ENCODE peak calls at places on chromosomes 3 and 15, in seven cellular contexts. K is PC-3, Y is tibial nerve, H is fibroblast of lung, O is lower lobe of right lung, W is uterus, X is psoas muscle. P is an unnamed sample. For H3K4me1, the result is how much of the 10 kb centered on the place peaks cover.

GRCh38 chr3:186932281-186933181 is 2.2 kb downstream of the ST6GAL1 start:
- DNase-seq in X (no peak), W (peak), H (no peak), K (no peak), Y (no peak), O (no peak), P (no peak)

GRCh38 chr3:179068779-179069530 is 2.7 kb downstream of the ZMAT3 start:
- DNase-seq in Y (no peak), O (no peak), X (no peak), K (peak), W (no peak), H (no peak), P (no peak)

GRCh38 chr3:172550347-172550943 is 27.2 kb upstream of the TNFSF10 start:
- DNase-seq in W (peak), K (peak), H (peak), Y (no peak), X (no peak), O (no peak), P (no peak)

GRCh38 chr3:145915787-145916186 is 245.2 kb downstream of the PLOD2 start:
- DNase-seq in Y (no peak), X (no peak), W (no peak), O (no peak), K (no peak), H (no peak), P (no peak)

GRCh38 chr3:172846706-172847105 is 96.2 kb downstream of the ECT2 start:
- DNase-seq in W (no peak), H (peak), X (no peak), K (peak), O (no peak), Y (no peak), P (no peak)

GRCh38 chr15:41989573-41990242 is 17.4 kb upstream of the EHD4 start:
- DNase-seq in W (peak), Y (peak), X (peak), O (peak), K (peak), H (peak), P (peak)

GRCh38 chr15:62391565-62392262 is 226.6 kb upstream of the C2CD4B start:
- DNase-seq in Y (no peak), H (peak), W (peak), K (peak), O (peak), X (peak), P (peak)

GRCh38 chr3:75768303-75769017 is 16.9 kb downstream of the ZNF717 start:
- DNase-seq in X (no peak), H (no peak), Y (no peak), K (no peak), O (no peak), W (no peak), P (no peak)

GRCh38 chr3:11819146-11819545 is 27.5 kb downstream of the TAMM41 start:
- DNase-seq in W (no peak), O (no peak), K (peak), X (no peak), Y (no peak), H (no peak), P (no peak)

GRCh38 chr15:100553468-100553867 is 24.7 kb upstream of the CERS3 start:
- DNase-seq in Y (no peak), O (no peak), X (no peak), K (no peak), W (no peak), H (no peak), P (no peak)

GRCh38 chr3:175704366-175705041 is 845.4 kb downstream of the NAALADL2 start:
- DNase-seq in X (no peak), W (no peak), K (no peak), O (no peak), H (peak), Y (no peak), P (peak)

GRCh38 chr15:89243046-89243690 is 611 bp upstream of the FANCI start:
- DNase-seq in Y (peak), H (no peak), W (peak), O (no peak), X (peak), K (no peak), P (no peak)

GRCh38 chr3:26712211-26713026 is 89.8 kb downstream of the LRRC3B start:
- DNase-seq in W (no peak), K (peak), O (no peak), H (peak), Y (no peak), X (no peak), P (peak)

GRCh38 chr3:80734483-80734882 is 966.7 kb upstream of the ROBO1 start:
- DNase-seq in O (no peak), X (no peak), W (no peak), Y (no peak), K (no peak), H (no peak), P (no peak)

GRCh38 chr15:76309561-76310330 is 1.5 kb downstream of the ETFA start:
- DNase-seq in Y (no peak), O (no peak), X (no peak), W (no peak), H (peak), K (peak), P (no peak)

GRCh38 chr3:175150812-175151411 is 291.8 kb downstream of the NAALADL2 start:
- DNase-seq in K (peak), O (no peak), W (no peak), H (peak), X (no peak), Y (no peak), P (peak)

GRCh38 chr15:100241572-100242479 is 99.9 kb downstream of the ADAMTS17 start:
- DNase-seq in H (peak), O (no peak), K (peak), X (no peak), Y (peak), W (no peak), P (no peak)

GRCh38 chr15:99485992-99486370 is 79.8 kb upstream of the MEF2A start:
- DNase-seq in Y (no peak), O (no peak), W (no peak), X (no peak), H (peak), K (no peak), P (no peak)

DNA sequence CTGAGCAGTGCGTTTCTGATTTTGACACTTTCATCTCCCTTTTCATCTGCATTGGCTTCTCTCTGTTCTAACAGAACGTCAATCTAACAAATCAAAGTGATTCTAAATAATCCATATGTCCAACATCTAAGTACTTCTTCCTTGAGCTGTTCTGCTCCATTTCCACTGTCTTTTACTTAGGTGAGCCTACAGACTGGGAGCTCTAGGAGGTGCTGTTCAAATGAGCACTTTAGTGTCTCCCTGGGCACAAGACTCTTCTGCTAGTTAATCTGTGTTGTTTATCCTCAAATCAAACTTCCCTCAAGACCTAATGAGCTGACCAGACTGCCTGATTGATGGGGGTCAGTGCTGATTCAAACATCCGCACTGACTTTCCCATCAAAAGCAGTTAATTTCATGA is 408.1 kb downstream of the WDR72 start:
- DNase-seq in Y (no peak), W (no peak), H (no peak), X (no peak), O (no peak), K (no peak), P (no peak)
- TF ChIP-seq CTCF in Y (no peak), W (no peak), H (no peak), X (no peak), O (no peak), K (no peak), P (no peak)

GRCh38 chr3:120196333-120196732 is 88.7 kb downstream of the GPR156 start:
- DNase-seq in H (no peak), Y (no peak), X (no peak), O (no peak), K (no peak), W (no peak), P (no peak)

GRCh38 chr3:120193554-120193953 is 91.5 kb downstream of the GPR156 start:
- DNase-seq in Y (no peak), O (no peak), W (no peak), X (no peak), K (no peak), H (no peak), P (no peak)

GRCh38 chr3:120192579-120192978 is 92.4 kb downstream of the GPR156 start:
- DNase-seq in O (no peak), H (no peak), Y (no peak), X (no peak), W (no peak), K (no peak), P (no peak)

GRCh38 chr3:120196812-120197211 is 88.2 kb downstream of the GPR156 start:
- DNase-seq in X (no peak), W (no peak), H (no peak), O (no peak), K (peak), Y (no peak), P (no peak)

DNA sequence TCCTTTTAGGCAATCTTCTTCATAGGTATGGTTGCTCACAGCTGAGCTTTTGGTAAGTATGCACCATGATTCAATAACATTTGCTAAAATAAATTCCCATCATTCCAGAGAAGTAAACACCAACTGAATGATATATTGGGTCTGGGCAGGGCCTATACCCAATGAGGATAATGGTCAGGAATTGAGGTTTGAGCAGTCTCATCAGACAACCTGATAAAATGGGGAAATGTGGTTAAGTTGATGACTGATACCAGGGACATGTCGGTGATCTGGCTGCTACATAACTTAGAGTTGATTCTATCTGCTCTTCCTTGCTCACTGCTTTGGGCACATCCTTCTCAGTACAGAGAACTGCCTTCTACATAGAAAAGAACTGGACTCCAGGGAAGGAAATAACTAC is 92.9 kb downstream of the GPR156 start:
- DNase-seq in K (no peak), Y (no peak), H (peak), X (no peak), W (no peak), O (no peak), P (no peak)
- H3K4me1 ChIP-seq in K (under half), Y (under half), H (under half), X (under half), W (under half), O (under half), P (under half)

DNA sequence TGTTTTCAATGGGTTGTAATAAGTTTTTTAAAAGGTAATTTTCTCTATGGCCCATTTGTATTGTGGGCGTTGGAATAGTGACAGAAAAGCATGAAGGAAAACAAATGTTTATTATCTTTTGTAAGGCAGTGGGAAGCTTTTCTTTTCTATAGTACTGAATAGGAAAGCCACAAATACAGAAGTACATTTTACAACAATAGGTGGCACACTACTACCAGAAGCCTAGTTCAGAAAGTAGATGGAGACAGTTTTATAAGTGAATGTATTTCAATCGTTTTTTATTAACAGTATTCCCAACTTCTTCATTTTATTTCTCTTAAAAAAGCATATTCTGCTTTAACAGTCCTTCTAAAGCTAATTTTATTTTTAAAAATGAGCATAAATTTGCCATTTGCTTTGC is 296.7 kb downstream of the PTPRG start:
- DNase-seq in H (peak), K (peak), W (no peak), Y (no peak), X (no peak), O (no peak), P (no peak)
- TF ChIP-seq CTCF in H (no peak), K (no peak), W (peak), Y (peak), X (peak), O (peak), P (peak)

GRCh38 chr15:63495780-63496179 is 8.6 kb upstream of the USP3 start:
- DNase-seq in H (no peak), W (no peak), Y (no peak), O (no peak), X (no peak), K (no peak), P (no peak)
- H3K4me1 ChIP-seq in H (under half), W (under half), Y (under half), O (half or more), X (under half), K (half or more), P (under half)

DNA sequence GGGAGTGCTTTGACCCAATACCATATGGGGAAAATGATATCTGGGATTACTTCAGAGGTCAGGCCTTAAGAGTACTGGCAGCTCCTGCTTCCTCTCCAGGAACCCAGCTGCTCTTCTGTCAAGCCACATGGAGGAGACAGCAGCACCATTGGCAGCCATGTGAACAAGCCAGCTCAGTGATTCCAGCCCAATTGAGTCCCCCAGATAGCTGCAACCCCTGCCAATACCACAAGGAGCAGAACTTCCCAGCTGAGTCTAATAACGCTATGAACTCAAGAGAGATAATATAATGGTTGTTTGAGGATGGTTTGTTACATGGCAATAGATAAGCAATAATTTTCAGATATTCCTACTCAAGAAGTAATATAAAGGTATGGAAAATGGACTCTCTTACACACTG is 126.8 kb upstream of the CPNE4 start:
- DNase-seq in H (no peak), O (no peak), K (no peak), Y (no peak), W (no peak), X (no peak), P (no peak)
- TF ChIP-seq CTCF in H (no peak), O (no peak), K (peak), Y (no peak), W (no peak), X (no peak), P (no peak)

DNA sequence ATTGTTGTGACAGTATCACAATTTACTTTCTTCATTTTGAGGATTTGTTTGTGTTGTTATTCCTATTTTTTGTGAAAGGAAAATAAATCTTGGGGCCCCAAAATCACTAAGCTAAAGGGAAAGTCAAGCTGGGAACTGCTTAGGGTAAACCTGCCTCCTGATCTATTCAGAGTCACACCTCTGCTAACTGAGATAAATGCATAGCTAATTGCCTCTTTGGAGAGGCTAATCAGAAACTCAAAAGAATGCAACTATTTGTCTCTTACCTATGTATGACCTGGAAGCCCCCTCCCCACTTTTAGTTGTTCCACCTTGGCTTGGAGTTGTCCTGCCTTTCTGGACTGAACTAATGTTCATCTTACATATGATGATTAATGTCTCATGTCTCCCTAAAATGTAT is 523.1 kb upstream of the GOLIM4 start:
- DNase-seq in K (peak), X (no peak), Y (no peak), O (no peak), W (no peak), H (no peak), P (no peak)
- H3K4me1 ChIP-seq in K (under half), X (under half), Y (under half), O (under half), W (under half), H (under half), P (under half)

GRCh38 chr3:47836986-47837385 is 34.0 kb downstream of the DHX30 start:
- DNase-seq in O (no peak), Y (no peak), W (no peak), H (no peak), K (no peak), X (no peak), P (no peak)
- TF ChIP-seq CTCF in O (no peak), Y (no peak), W (no peak), H (no peak), K (no peak), X (no peak), P (no peak)

GRCh38 chr3:134312072-134312872 is 61.6 kb upstream of the RYK start:
- DNase-seq in W (no peak), H (peak), O (peak), Y (peak), K (peak), X (peak), P (no peak)
- H3K4me1 ChIP-seq in W (under half), H (under half), O (half or more), Y (half or more), K (half or more), X (half or more), P (under half)

GRCh38 chr3:31132132-31132769 is 237.8 kb upstream of the GADL1 start:
- DNase-seq in Y (no peak), K (peak), O (no peak), H (peak), W (no peak), X (no peak), P (peak)
- TF ChIP-seq CTCF in Y (peak), K (peak), O (peak), H (no peak), W (peak), X (peak), P (peak)

GRCh38 chr3:155262295-155262694 is 31.2 kb downstream of the STRIT1 start:
- DNase-seq in H (no peak), Y (no peak), W (no peak), K (no peak), O (no peak), X (no peak), P (no peak)
- H3K4me1 ChIP-seq in H (under half), Y (under half), W (under half), K (under half), O (under half), X (under half), P (under half)

P was measured in MM.1S.